ENCODE peak calls at places on chromosomes 13 and 19, in six cellular contexts. One of them, this sample, is unnamed. For H3K36me3, the result is how much of the 10 kb centered on the place peaks cover.

GRCh38 chr19:18603255-18603957 is 3.2 kb downstream of the CRLF1 start:
- DNase-seq in PC-3: peak
- DNase-seq in MM.1S: no peak
- DNase-seq in neural progenitor cell: peak
- DNase-seq in GM23338: peak
- DNase-seq in HCT116: no peak
- DNase-seq in this sample: no peak

GRCh38 chr13:113907637-113908617 is 44.1 kb upstream of the GAS6 start:
- DNase-seq in PC-3: no peak
- DNase-seq in MM.1S: peak
- DNase-seq in neural progenitor cell: no peak
- DNase-seq in GM23338: no peak
- DNase-seq in HCT116: no peak
- DNase-seq in this sample: no peak

GRCh38 chr19:32223106-32223505 is 122.3 kb upstream of the ZNF507 start:
- DNase-seq in PC-3: no peak
- DNase-seq in MM.1S: no peak
- DNase-seq in neural progenitor cell: no peak
- DNase-seq in GM23338: no peak
- DNase-seq in HCT116: no peak
- DNase-seq in this sample: no peak

GRCh38 chr19:7831452-7831851 is 1.4 kb downstream of the EVI5L start:
- DNase-seq in PC-3: peak
- DNase-seq in MM.1S: no peak
- DNase-seq in neural progenitor cell: peak
- DNase-seq in GM23338: peak
- DNase-seq in HCT116: peak
- DNase-seq in this sample: peak

GRCh38 chr19:21699197-21699596 is 68.2 kb downstream of the ZNF100 start:
- DNase-seq in PC-3: no peak
- DNase-seq in MM.1S: no peak
- DNase-seq in neural progenitor cell: no peak
- DNase-seq in GM23338: peak
- DNase-seq in HCT116: no peak
- DNase-seq in this sample: no peak

GRCh38 chr19:9054768-9055167 is 32.1 kb upstream of the OR1M1 start:
- DNase-seq in PC-3: peak
- DNase-seq in MM.1S: no peak
- DNase-seq in neural progenitor cell: peak
- DNase-seq in GM23338: peak
- DNase-seq in HCT116: no peak
- DNase-seq in this sample: no peak

GRCh38 chr19:57559008-57559403 is 657 bp downstream of the ZNF550 start:
- DNase-seq in PC-3: peak
- DNase-seq in MM.1S: peak
- DNase-seq in neural progenitor cell: peak
- DNase-seq in GM23338: peak
- DNase-seq in HCT116: no peak
- DNase-seq in this sample: peak

GRCh38 chr19:33376931-33377557 is 3.5 kb downstream of the CEBPG start:
- DNase-seq in PC-3: peak
- DNase-seq in MM.1S: no peak
- DNase-seq in neural progenitor cell: no peak
- DNase-seq in GM23338: no peak
- DNase-seq in HCT116: no peak
- DNase-seq in this sample: no peak

GRCh38 chr19:46147791-46148288 is at the start of gene IGFL2:
- DNase-seq in PC-3: peak
- DNase-seq in MM.1S: no peak
- DNase-seq in neural progenitor cell: no peak
- DNase-seq in GM23338: no peak
- DNase-seq in HCT116: peak
- DNase-seq in this sample: no peak

GRCh38 chr19:19445911-19446361 is 40.5 kb downstream of the GATAD2A start:
- DNase-seq in PC-3: no peak
- DNase-seq in MM.1S: no peak
- DNase-seq in neural progenitor cell: no peak
- DNase-seq in GM23338: no peak
- DNase-seq in HCT116: no peak
- DNase-seq in this sample: peak

GRCh38 chr13:29573190-29573589 is 22.3 kb downstream of the SLC7A1 start:
- DNase-seq in PC-3: no peak
- DNase-seq in MM.1S: no peak
- DNase-seq in neural progenitor cell: no peak
- DNase-seq in GM23338: no peak
- DNase-seq in HCT116: no peak
- DNase-seq in this sample: peak

GRCh38 chr13:111398715-111399299 is 78.4 kb downstream of the TEX29 start:
- DNase-seq in PC-3: no peak
- DNase-seq in MM.1S: no peak
- DNase-seq in neural progenitor cell: no peak
- DNase-seq in GM23338: no peak
- DNase-seq in HCT116: no peak
- DNase-seq in this sample: no peak

GRCh38 chr19:50046649-50047503 is 21.1 kb downstream of the ZNF473 start:
- DNase-seq in PC-3: peak
- DNase-seq in MM.1S: no peak
- DNase-seq in neural progenitor cell: no peak
- DNase-seq in GM23338: peak
- DNase-seq in HCT116: peak
- DNase-seq in this sample: peak

GRCh38 chr13:68190826-68191225 is 960.7 kb upstream of the PCDH9 start:
- DNase-seq in PC-3: peak
- DNase-seq in MM.1S: no peak
- DNase-seq in neural progenitor cell: no peak
- DNase-seq in GM23338: no peak
- DNase-seq in HCT116: peak
- DNase-seq in this sample: no peak

GRCh38 chr13:105627270-105627669 is 908.2 kb downstream of the EFNB2 start:
- DNase-seq in PC-3: peak
- DNase-seq in MM.1S: no peak
- DNase-seq in neural progenitor cell: no peak
- DNase-seq in GM23338: no peak
- DNase-seq in HCT116: no peak
- DNase-seq in this sample: no peak

GRCh38 chr13:112703935-112704633 is 14.2 kb downstream of the ATP11A start:
- DNase-seq in PC-3: no peak
- DNase-seq in MM.1S: no peak
- DNase-seq in neural progenitor cell: no peak
- DNase-seq in GM23338: no peak
- DNase-seq in HCT116: no peak
- DNase-seq in this sample: no peak

DNA sequence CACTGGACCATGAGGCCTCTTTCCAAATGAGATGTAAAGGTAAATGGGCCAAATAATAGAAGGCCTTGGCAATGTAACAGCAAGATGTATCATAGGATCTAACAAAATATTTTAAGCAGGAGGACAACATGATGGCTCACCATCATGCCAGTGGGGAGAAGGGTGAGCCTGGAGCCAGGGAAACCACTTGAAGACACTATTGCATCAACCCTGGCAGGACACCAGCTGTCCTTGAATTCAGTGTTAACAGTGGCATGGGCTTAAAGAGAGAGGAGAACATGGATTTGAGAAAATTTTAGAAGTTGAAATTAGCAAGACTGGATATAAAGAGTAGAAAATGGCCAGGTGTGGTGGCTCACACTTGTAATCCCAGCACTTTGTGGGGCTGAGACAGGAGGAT is 6.7 kb upstream of the RCBTB2 start:
- DNase-seq in PC-3: no peak
- DNase-seq in MM.1S: no peak
- DNase-seq in neural progenitor cell: no peak
- DNase-seq in GM23338: no peak
- DNase-seq in HCT116: no peak
- DNase-seq in this sample: no peak
- TF ChIP-seq EZH2phosphoT487 in PC-3: no peak
- TF ChIP-seq EZH2phosphoT487 in MM.1S: no peak
- TF ChIP-seq EZH2phosphoT487 in neural progenitor cell: no peak
- TF ChIP-seq EZH2phosphoT487 in GM23338: no peak
- TF ChIP-seq EZH2phosphoT487 in HCT116: no peak
- TF ChIP-seq EZH2phosphoT487 in this sample: no peak

DNA sequence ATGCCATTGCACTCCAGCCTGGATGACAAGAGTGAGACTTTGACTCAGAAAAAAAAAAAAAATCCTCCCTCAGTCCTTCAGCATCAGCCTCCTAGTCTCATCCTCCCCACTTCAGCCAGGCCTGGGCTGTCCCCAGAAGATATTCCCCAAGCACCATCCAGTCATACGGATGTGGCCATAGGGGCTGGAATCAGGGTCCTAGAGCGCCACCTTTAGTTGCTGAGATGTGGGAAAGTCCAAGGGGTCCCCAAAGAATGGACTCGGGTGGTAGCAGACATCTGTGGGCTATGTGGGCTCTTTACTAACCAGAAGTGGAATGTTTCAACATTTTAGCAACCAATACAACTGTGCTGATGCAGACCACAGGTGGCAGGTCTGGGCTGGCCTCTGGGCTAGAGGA is 3.1 kb upstream of the TYROBP start:
- DNase-seq in PC-3: no peak
- DNase-seq in MM.1S: no peak
- DNase-seq in neural progenitor cell: peak
- DNase-seq in GM23338: peak
- DNase-seq in HCT116: no peak
- DNase-seq in this sample: no peak
- TF ChIP-seq CTCF in PC-3: no peak
- TF ChIP-seq CTCF in MM.1S: no peak
- TF ChIP-seq CTCF in neural progenitor cell: peak
- TF ChIP-seq CTCF in GM23338: peak
- TF ChIP-seq CTCF in HCT116: peak
- TF ChIP-seq CTCF in this sample: peak

DNA sequence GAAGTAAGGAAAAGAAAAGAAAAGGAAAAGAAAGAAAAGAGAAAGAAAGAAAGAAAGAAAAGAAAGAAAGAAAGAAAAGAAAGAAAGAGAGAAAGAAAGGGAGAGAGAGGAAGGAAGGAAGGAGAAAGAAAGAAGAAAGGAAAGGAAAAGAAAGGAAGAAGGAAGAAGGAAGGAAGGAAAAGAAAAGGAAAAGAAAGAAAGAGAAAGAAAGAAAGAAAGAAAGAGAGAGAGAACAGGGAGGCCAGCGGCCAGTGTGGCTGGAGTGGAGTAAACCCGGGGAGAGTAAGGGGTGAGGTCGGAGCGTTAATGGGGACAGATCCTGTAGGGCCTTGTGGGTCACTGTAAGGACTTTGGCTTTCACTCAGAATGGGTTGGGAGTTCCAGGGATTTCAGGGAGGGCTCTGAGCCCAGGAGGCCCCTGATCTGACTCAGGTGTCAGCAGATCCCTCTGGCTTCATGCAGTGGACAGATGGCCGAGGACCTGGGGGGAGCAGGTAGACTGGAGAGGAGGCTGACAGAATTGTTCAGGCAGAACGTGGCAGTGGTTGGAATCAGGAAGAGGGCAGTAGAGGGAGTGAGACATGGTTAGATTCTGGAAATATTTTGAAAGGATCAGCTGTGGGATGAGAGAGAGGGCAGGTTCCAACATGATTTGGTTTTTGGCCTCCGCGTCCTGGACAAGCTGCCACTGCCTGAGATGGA is 19.8 kb upstream of the FXYD3 start:
- DNase-seq in PC-3: no peak
- DNase-seq in MM.1S: no peak
- DNase-seq in neural progenitor cell: no peak
- DNase-seq in GM23338: no peak
- DNase-seq in HCT116: no peak
- DNase-seq in this sample: no peak
- H3K36me3 ChIP-seq in PC-3: under half
- H3K36me3 ChIP-seq in MM.1S: under half
- H3K36me3 ChIP-seq in neural progenitor cell: under half
- H3K36me3 ChIP-seq in GM23338: under half
- H3K36me3 ChIP-seq in HCT116: under half
- H3K36me3 ChIP-seq in this sample: under half

DNA sequence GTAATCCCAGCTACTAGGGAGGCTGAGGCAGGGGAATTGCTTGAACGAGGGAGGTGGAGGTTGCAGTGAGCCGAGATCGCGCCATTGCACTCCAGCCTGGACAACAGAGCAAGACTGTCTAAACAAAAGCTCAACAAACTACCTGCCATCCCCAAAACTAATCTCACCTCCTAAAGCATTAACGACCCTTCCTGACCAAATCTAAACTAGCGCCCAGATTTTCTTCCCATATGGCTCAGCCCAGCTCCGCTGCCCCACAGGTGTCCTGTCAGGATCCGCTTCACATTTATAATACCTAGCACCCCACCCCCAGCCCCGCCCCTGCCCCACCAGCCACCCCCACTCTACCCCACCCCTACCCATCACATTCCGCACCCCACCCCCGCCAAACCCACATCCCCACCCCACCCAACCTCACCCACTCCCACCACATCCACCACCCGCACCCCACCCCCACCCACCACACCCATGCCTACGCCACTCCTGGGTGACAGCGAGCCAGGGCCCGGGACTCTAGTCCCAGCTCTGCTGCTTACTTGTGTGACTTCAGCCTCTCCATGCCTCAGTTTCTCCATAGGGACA is 599 bp downstream of the C19orf12 start:
- DNase-seq in PC-3: no peak
- DNase-seq in MM.1S: no peak
- DNase-seq in neural progenitor cell: no peak
- DNase-seq in GM23338: no peak
- DNase-seq in HCT116: no peak
- DNase-seq in this sample: no peak
- TF ChIP-seq EZH2phosphoT487 in PC-3: no peak
- TF ChIP-seq EZH2phosphoT487 in MM.1S: no peak
- TF ChIP-seq EZH2phosphoT487 in neural progenitor cell: no peak
- TF ChIP-seq EZH2phosphoT487 in GM23338: no peak
- TF ChIP-seq EZH2phosphoT487 in HCT116: no peak
- TF ChIP-seq EZH2phosphoT487 in this sample: no peak